ENCODE peak calls at places on chromosomes 12 and 14, in four cellular contexts. T is transverse colon, K is body of pancreas, F is psoas muscle. L is an unnamed sample.

GRCh38 chr12:1972856-1973317 is 31.4 kb downstream of the DCP1B start:
- DNase-seq in F (no peak), T (peak; percentile 41), K (no peak), L (no peak)

GRCh38 chr12:87216436-87216835 is 812.8 kb downstream of the C12orf50 start:
- DNase-seq in T (no peak), K (no peak), F (no peak), L (no peak)

GRCh38 chr12:49092086-49092815 is 2.4 kb downstream of the DHH start:
- DNase-seq in T (no peak), F (peak; percentile 43), K (no peak), L (peak; percentile 77)

GRCh38 chr12:132204064-132204821 is 60.0 kb downstream of the NOC4L start:
- DNase-seq in K (no peak), T (no peak), F (no peak), L (no peak)

GRCh38 chr12:114713466-114714215 is 29.7 kb upstream of the TBX3 start:
- DNase-seq in K (no peak), F (no peak), T (no peak), L (no peak)

GRCh38 chr12:124767075-124767821 is 96.4 kb downstream of the SCARB1 start:
- DNase-seq in T (peak; percentile 83), K (peak; percentile 74), F (peak; percentile 81), L (peak; percentile 95)

GRCh38 chr12:95147836-95148235 is 69.4 kb downstream of the FGD6 start:
- DNase-seq in T (no peak), F (no peak), K (no peak), L (no peak)

GRCh38 chr12:107748472-107748871 is 12.5 kb downstream of the PRDM4 start:
- DNase-seq in T (no peak), K (no peak), F (no peak), L (no peak)

GRCh38 chr12:53207042-53207441 is at the start of gene ITGB7:
- DNase-seq in K (no peak), F (no peak), T (peak; percentile 81), L (no peak)

GRCh38 chr12:44616385-44616784 is 259.7 kb downstream of the NELL2 start:
- DNase-seq in T (no peak), K (no peak), F (no peak), L (no peak)

GRCh38 chr12:7555752-7556151 is 52.2 kb upstream of the CD163 start:
- DNase-seq in T (no peak), K (peak; percentile 38), F (no peak), L (no peak)

GRCh38 chr12:23133471-23133870 is 508.5 kb downstream of the ETNK1 start:
- DNase-seq in K (no peak), F (no peak), T (no peak), L (no peak)

GRCh38 chr12:14960548-14961465 is 594 bp downstream of the ARHGDIB start:
- DNase-seq in K (no peak), T (peak; percentile 21), F (no peak), L (no peak)

GRCh38 chr12:118714051-118714460 is 267.3 kb upstream of the SRRM4 start:
- DNase-seq in F (no peak), K (peak; percentile 12), T (peak; percentile 27), L (peak; percentile 66)

GRCh38 chr12:55634186-55634585 is 2.5 kb upstream of the OR10P1 start:
- DNase-seq in K (no peak), F (no peak), T (no peak), L (no peak)

GRCh38 chr12:46702581-46703344 is 123.0 kb downstream of the SLC38A4 start:
- DNase-seq in K (no peak), F (no peak), T (no peak), L (no peak)

GRCh38 chr12:119704065-119704747 is 36.3 kb downstream of the PRKAB1 start:
- DNase-seq in K (no peak), F (peak; percentile 32), T (no peak), L (no peak)

GRCh38 chr12:87112946-87113345 is 856.8 kb upstream of the MGAT4C start:
- DNase-seq in T (no peak), K (no peak), F (no peak), L (no peak)

GRCh38 chr12:128265566-128265965 is 1.4 kb upstream of the TMEM132C start:
- DNase-seq in F (no peak), T (no peak), K (no peak), L (no peak)

GRCh38 chr12:14505626-14506596 is 61.8 kb downstream of the PLBD1 start:
- DNase-seq in F (no peak), K (no peak), T (no peak), L (no peak)

GRCh38 chr12:101407054-101407437 is 526 bp downstream of the ARL1 start:
- DNase-seq in F (no peak), T (no peak), K (no peak), L (no peak)

DNA sequence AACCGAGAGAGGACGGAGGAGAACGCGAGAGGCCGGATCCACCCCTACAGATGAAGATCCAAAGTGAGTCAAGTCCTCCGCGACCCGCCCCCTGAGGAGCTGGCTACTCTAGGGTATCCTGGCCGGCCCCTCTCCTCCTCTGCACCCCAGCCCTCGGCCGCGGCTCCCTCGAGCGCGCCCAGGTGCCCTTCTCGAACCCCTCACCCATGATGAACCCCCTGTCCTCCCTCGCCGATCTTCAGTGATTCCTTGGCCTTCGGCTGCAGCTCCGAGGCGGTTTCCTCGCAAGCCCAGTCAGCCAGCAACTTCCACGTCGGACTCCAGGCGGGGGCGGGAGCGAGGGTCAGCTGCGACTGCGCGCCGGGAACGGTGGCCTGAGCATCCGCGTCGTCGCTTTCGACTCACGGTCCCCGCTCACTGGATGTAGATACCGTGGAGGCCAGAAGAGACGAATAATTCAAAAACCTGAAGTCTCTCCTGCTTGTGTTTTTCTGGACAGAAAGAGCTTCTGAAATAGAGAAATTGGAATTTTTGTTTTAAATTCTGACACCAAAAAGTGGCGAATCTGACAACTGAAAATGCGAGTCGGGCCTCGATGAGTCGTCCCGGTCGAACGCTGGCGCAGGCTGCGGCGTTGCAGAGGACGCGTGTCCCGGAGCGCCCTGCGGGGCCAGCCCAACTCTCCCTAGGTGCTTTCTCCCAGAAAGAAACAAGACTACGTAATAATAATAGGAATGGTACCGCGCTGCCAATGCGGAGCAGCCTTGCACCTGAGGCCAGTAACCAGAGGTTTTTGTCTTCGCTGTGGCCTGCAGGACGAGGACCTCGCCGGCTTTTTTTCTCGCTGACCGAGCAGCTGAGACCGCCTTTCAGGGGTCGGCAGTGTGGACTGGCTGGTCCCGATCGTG is at the start of gene ARL1:
- DNase-seq in K (peak; percentile 86), F (peak; percentile 90), T (peak; percentile 89), L (peak; percentile 89)
- TF ChIP-seq CTCF in K (no peak), F (no peak), T (no peak), L (no peak)

GRCh38 chr12:50317198-50317597 is 33.9 kb upstream of the LIMA1 start:
- DNase-seq in K (no peak), T (no peak), F (no peak), L (no peak)
- TF ChIP-seq CTCF in K (no peak), T (no peak), F (no peak), L (peak; percentile 31)

DNA sequence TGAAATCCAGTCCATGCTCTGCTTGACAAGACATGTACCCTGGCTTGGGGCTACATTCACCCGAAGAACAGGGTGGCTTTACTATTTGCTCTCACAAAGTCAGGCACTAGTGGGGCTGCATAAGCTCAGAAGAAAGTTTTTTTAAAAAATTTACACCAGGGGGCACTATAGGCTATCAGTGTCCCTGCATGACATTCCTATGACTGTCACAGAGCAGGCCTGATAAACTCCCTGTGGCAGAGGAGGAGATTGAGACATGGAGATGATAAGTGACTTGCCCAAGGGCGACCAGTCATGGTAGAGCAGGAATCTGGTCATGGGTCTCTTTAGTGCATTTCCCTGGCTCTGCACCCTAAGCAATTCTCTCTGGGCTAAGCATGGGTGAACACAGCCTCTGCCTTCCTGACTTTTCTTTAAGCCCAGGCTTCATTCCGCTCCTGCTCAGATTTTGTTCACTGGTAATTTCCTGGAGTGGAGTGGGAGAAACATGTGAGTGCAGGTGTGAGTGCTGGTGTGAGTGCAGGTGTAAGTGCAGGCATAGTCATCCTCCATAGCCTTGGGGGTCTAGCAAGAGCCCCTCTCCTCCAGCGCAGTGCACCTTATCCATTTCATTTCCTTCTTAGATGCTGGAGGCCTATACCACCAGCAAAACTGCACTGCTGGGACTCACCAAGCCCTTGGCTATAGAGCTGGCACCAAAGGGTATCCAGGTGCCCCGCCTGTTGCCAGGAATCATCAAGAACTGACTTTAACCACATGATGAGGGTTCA is 91.6 kb downstream of the DHRS2 start:
- DNase-seq in K (peak; percentile 38), F (no peak), T (no peak), L (peak; percentile 58)
- TF ChIP-seq CTCF in K (peak; percentile 37), F (peak; percentile 24), T (no peak), L (peak; percentile 59)

GRCh38 chr12:113512568-113512967 is 40.9 kb upstream of the LHX5 start:
- DNase-seq in T (no peak), K (no peak), F (no peak), L (no peak)
- TF ChIP-seq CTCF in T (no peak), K (no peak), F (no peak), L (no peak)

DNA sequence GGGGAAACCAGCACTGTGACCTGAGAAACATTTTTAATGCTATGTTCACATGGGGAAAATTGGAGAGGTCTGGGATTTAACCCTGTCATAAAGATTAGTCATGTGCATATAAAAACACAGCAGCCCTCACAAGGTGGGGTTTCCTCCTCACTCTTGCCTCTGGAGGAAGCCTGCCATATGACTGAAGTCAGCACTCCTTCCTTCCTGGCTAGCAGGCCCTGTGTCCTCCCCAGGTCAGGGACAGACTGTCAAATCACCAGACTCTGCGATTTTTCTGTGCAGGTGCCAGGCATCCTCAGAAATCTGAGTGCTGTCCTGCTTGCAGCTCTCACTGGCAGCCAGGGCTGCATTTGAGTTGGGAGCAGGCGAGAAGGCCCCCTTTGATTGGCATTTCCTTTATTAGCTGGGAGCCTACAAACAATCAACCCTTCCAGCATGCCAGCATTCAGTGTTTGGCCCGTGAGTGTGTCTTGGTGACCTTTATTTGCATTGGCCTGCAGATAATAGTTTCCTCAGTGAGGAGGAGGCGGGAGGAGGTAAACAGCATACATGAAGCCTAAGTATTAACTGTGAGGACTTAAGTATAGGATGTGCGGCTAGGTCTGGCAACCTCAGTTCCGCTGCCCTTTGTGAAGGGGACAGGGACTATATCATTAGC is 183.8 kb upstream of the ARHGAP5 start:
- DNase-seq in T (no peak), K (no peak), F (no peak), L (no peak)
- TF ChIP-seq CTCF in T (no peak), K (no peak), F (no peak), L (no peak)

DNA sequence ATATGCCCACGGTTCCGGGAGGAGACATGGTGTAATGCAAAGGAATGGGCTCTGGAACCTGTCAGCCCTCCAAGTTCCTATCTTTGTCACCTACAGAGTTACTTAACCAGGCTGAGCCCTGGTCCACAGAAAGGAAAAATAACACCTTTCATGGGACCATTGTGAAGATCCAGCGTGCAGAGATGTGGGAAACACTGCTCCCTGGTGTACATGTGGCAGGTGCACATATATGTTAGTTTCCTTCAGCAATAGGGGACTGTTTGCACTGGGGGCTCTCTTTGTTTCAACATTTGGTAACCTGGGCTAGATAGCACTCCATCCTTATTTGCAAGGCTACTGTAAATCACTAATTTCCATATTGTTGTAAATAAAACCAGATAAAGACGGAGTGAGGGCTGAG is 72.3 kb downstream of the ANO2 start:
- DNase-seq in T (no peak), K (no peak), F (no peak), L (no peak)
- TF ChIP-seq CTCF in T (no peak), K (no peak), F (no peak), L (peak; percentile 32)

L was measured in SK-N-SH.